ENCODE peak calls at places on chromosomes 3 and 15, in nine cellular contexts. One of them, this sample, is unnamed.

GRCh38 chr3:58041826-58042324 is 33.7 kb downstream of the FLNB start:
- DNase-seq in MV-4-11: peak
- DNase-seq in activated T-helper 9 cell treated with anti-CD3 and anti-CD28 coated beads, Interleukin-2, amount 50 U/mL, for 16 hours: no peak
- DNase-seq in CD8-positive, alpha-beta memory T cell: no peak
- DNase-seq in GDM1: no peak
- DNase-seq in upper lobe of left lung: no peak
- DNase-seq in putamen: no peak
- DNase-seq in naive thymus-derived CD8-positive, alpha-beta T cell: no peak
- DNase-seq in heart right ventricle: no peak
- DNase-seq in this sample: no peak

GRCh38 chr3:99498544-99499234 is 139.7 kb upstream of the COL8A1 start:
- DNase-seq in activated T-helper 9 cell treated with anti-CD3 and anti-CD28 coated beads, Interleukin-2, amount 50 U/mL, for 16 hours: no peak
- DNase-seq in putamen: no peak
- DNase-seq in upper lobe of left lung: no peak
- DNase-seq in CD8-positive, alpha-beta memory T cell: no peak
- DNase-seq in GDM1: no peak
- DNase-seq in heart right ventricle: no peak
- DNase-seq in naive thymus-derived CD8-positive, alpha-beta T cell: no peak
- DNase-seq in MV-4-11: no peak
- DNase-seq in this sample: no peak

GRCh38 chr3:124565013-124565412 is 165.2 kb upstream of the UMPS start:
- DNase-seq in upper lobe of left lung: no peak
- DNase-seq in activated T-helper 9 cell treated with anti-CD3 and anti-CD28 coated beads, Interleukin-2, amount 50 U/mL, for 16 hours: peak
- DNase-seq in heart right ventricle: no peak
- DNase-seq in CD8-positive, alpha-beta memory T cell: peak
- DNase-seq in putamen: peak
- DNase-seq in MV-4-11: peak
- DNase-seq in GDM1: peak
- DNase-seq in naive thymus-derived CD8-positive, alpha-beta T cell: peak
- DNase-seq in this sample: peak

GRCh38 chr3:62293051-62293780 is 80.1 kb downstream of the FEZF2 start:
- DNase-seq in naive thymus-derived CD8-positive, alpha-beta T cell: no peak
- DNase-seq in GDM1: no peak
- DNase-seq in heart right ventricle: no peak
- DNase-seq in activated T-helper 9 cell treated with anti-CD3 and anti-CD28 coated beads, Interleukin-2, amount 50 U/mL, for 16 hours: no peak
- DNase-seq in CD8-positive, alpha-beta memory T cell: no peak
- DNase-seq in MV-4-11: no peak
- DNase-seq in upper lobe of left lung: no peak
- DNase-seq in putamen: no peak
- DNase-seq in this sample: no peak

GRCh38 chr3:189947948-189948723 is 172.6 kb downstream of the P3H2 start:
- DNase-seq in MV-4-11: no peak
- DNase-seq in putamen: no peak
- DNase-seq in CD8-positive, alpha-beta memory T cell: no peak
- DNase-seq in naive thymus-derived CD8-positive, alpha-beta T cell: peak
- DNase-seq in GDM1: no peak
- DNase-seq in heart right ventricle: no peak
- DNase-seq in activated T-helper 9 cell treated with anti-CD3 and anti-CD28 coated beads, Interleukin-2, amount 50 U/mL, for 16 hours: no peak
- DNase-seq in upper lobe of left lung: no peak
- DNase-seq in this sample: no peak

GRCh38 chr15:70035719-70036077 is 62.0 kb downstream of the TLE3 start:
- DNase-seq in putamen: no peak
- DNase-seq in GDM1: peak
- DNase-seq in upper lobe of left lung: no peak
- DNase-seq in heart right ventricle: no peak
- DNase-seq in naive thymus-derived CD8-positive, alpha-beta T cell: no peak
- DNase-seq in CD8-positive, alpha-beta memory T cell: no peak
- DNase-seq in activated T-helper 9 cell treated with anti-CD3 and anti-CD28 coated beads, Interleukin-2, amount 50 U/mL, for 16 hours: no peak
- DNase-seq in MV-4-11: peak
- DNase-seq in this sample: no peak

GRCh38 chr3:64958187-64958586 is 270.4 kb upstream of the ADAMTS9 start:
- DNase-seq in upper lobe of left lung: no peak
- DNase-seq in heart right ventricle: no peak
- DNase-seq in GDM1: no peak
- DNase-seq in activated T-helper 9 cell treated with anti-CD3 and anti-CD28 coated beads, Interleukin-2, amount 50 U/mL, for 16 hours: no peak
- DNase-seq in CD8-positive, alpha-beta memory T cell: no peak
- DNase-seq in naive thymus-derived CD8-positive, alpha-beta T cell: no peak
- DNase-seq in MV-4-11: no peak
- DNase-seq in putamen: no peak
- DNase-seq in this sample: no peak

GRCh38 chr3:132180337-132180791 is 136.8 kb upstream of the ACP3 start:
- DNase-seq in upper lobe of left lung: no peak
- DNase-seq in putamen: peak
- DNase-seq in activated T-helper 9 cell treated with anti-CD3 and anti-CD28 coated beads, Interleukin-2, amount 50 U/mL, for 16 hours: no peak
- DNase-seq in CD8-positive, alpha-beta memory T cell: no peak
- DNase-seq in naive thymus-derived CD8-positive, alpha-beta T cell: no peak
- DNase-seq in heart right ventricle: no peak
- DNase-seq in MV-4-11: peak
- DNase-seq in GDM1: peak
- DNase-seq in this sample: peak

GRCh38 chr3:150076443-150076842 is 105.7 kb upstream of the PFN2 start:
- DNase-seq in GDM1: no peak
- DNase-seq in heart right ventricle: no peak
- DNase-seq in upper lobe of left lung: no peak
- DNase-seq in putamen: no peak
- DNase-seq in MV-4-11: no peak
- DNase-seq in CD8-positive, alpha-beta memory T cell: no peak
- DNase-seq in activated T-helper 9 cell treated with anti-CD3 and anti-CD28 coated beads, Interleukin-2, amount 50 U/mL, for 16 hours: no peak
- DNase-seq in naive thymus-derived CD8-positive, alpha-beta T cell: no peak
- DNase-seq in this sample: no peak

GRCh38 chr3:14564741-14565140 is 24.6 kb upstream of the GRIP2 start:
- DNase-seq in upper lobe of left lung: no peak
- DNase-seq in activated T-helper 9 cell treated with anti-CD3 and anti-CD28 coated beads, Interleukin-2, amount 50 U/mL, for 16 hours: no peak
- DNase-seq in putamen: no peak
- DNase-seq in MV-4-11: no peak
- DNase-seq in GDM1: no peak
- DNase-seq in heart right ventricle: no peak
- DNase-seq in naive thymus-derived CD8-positive, alpha-beta T cell: no peak
- DNase-seq in CD8-positive, alpha-beta memory T cell: no peak
- DNase-seq in this sample: no peak